ENCODE peak calls at places on chromosomes 5 and 9, in eight cellular contexts. R is GM23338, X is hepatocyte, Y is OCI-LY7, H is IMR-90, U is neuronal stem cell, E is PC-3, C is DND-41. Q is an unnamed sample.

GRCh38 chr9:4375424-4376195 is 75.7 kb upstream of the GLIS3 start:
- DNase-seq in E (peak), H (peak), U (peak), R (peak), C (no peak), X (peak), Y (no peak), Q (no peak)

GRCh38 chr5:128216860-128217531 is 133.4 kb downstream of the SLC12A2 start:
- DNase-seq in E (peak), R (no peak), Y (no peak), X (no peak), U (no peak), C (no peak), H (peak), Q (no peak)

GRCh38 chr5:117690603-117691002 is 1116.0 kb upstream of the SEMA6A start:
- DNase-seq in Y (no peak), H (no peak), C (no peak), R (no peak), E (no peak), U (no peak), X (no peak), Q (no peak)

GRCh38 chr9:72442212-72442607 is 77.2 kb upstream of the ZFAND5 start:
- DNase-seq in R (peak), H (peak), X (peak), U (no peak), Y (no peak), C (no peak), E (peak), Q (no peak)

GRCh38 chr5:61624553-61624952 is 292.5 kb downstream of the ZSWIM6 start:
- DNase-seq in Y (no peak), H (no peak), C (no peak), R (no peak), U (no peak), E (no peak), X (no peak), Q (no peak)

GRCh38 chr9:135468866-135469521 is 10.6 kb upstream of the PPP1R26 start:
- DNase-seq in X (no peak), E (peak), C (no peak), H (peak), R (no peak), Y (no peak), U (no peak), Q (no peak)

GRCh38 chr5:134227259-134227658 is 1.4 kb upstream of the PPP2CA start:
- DNase-seq in C (peak), H (peak), U (no peak), R (peak), E (no peak), X (peak), Y (peak), Q (no peak)

GRCh38 chr5:131430794-131431193 is 166.9 kb downstream of the CDC42SE2 start:
- DNase-seq in E (no peak), X (no peak), R (no peak), H (peak), U (no peak), Y (no peak), C (no peak), Q (no peak)

GRCh38 chr5:56026863-56027300 is 32.1 kb upstream of the IL6ST start:
- DNase-seq in E (peak), R (no peak), Y (no peak), U (no peak), C (no peak), H (peak), X (peak), Q (no peak)

GRCh38 chr9:22469928-22470544 is 23.4 kb downstream of the DMRTA1 start:
- DNase-seq in H (peak), E (peak), Y (peak), R (peak), U (peak), C (peak), X (peak), Q (peak)

GRCh38 chr9:123867034-123867433 is 62.9 kb downstream of the DENND1A start:
- DNase-seq in R (no peak), H (no peak), U (no peak), X (no peak), Y (peak), E (no peak), C (no peak), Q (no peak)

GRCh38 chr5:170644501-170644900 is 139.0 kb upstream of the GABRP start:
- DNase-seq in H (no peak), U (no peak), C (no peak), X (no peak), R (no peak), Y (no peak), E (no peak), Q (no peak)

GRCh38 chr9:85349046-85349445 is 392.7 kb downstream of the AGTPBP1 start:
- DNase-seq in C (no peak), R (no peak), E (no peak), X (no peak), U (no peak), H (no peak), Y (no peak), Q (peak)

GRCh38 chr5:172802585-172803176 is 31.4 kb upstream of the ERGIC1 start:
- DNase-seq in C (no peak), Y (no peak), U (no peak), H (peak), R (no peak), E (peak), X (no peak), Q (no peak)

GRCh38 chr5:61429906-61430305 is 97.8 kb downstream of the ZSWIM6 start:
- DNase-seq in R (no peak), C (no peak), Y (no peak), H (no peak), E (no peak), U (no peak), X (no peak), Q (no peak)

GRCh38 chr5:76801803-76802195 is 17.0 kb upstream of the F2RL1 start:
- DNase-seq in E (no peak), H (no peak), X (no peak), R (no peak), U (no peak), Y (no peak), C (no peak), Q (no peak)

GRCh38 chr5:151619812-151620462 is 28.8 kb upstream of the FAT2 start:
- DNase-seq in Y (no peak), E (peak), C (no peak), H (no peak), R (peak), X (no peak), U (peak), Q (no peak)

GRCh38 chr9:134637696-134638502 is 3.7 kb upstream of the COL5A1 start:
- DNase-seq in E (no peak), C (no peak), R (no peak), X (no peak), H (no peak), U (no peak), Y (no peak), Q (no peak)

GRCh38 chr9:136081826-136082495 is 13.1 kb downstream of the NACC2 start:
- DNase-seq in Y (no peak), C (no peak), U (no peak), H (no peak), X (no peak), R (no peak), E (no peak), Q (no peak)

DNA sequence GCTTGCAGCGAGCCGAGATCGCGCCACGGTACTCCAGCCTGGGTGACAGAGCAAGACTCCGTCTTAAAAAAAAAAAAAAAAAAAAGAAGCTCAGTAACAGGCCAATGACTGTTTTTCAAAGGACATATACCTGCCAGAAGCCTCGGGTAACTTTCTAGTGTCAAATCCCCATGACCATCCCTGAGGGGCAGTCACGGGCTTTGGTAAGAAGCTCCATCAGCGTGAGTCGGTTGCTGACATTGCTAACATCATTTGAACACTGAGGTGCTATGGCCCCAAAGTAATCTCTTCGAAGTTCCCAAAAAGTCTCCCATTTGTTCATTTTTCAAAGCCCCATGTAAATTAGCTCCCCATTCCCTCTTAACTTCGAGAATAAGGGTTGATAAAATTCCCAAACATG is 11.6 kb downstream of the NAIP start:
- DNase-seq in E (no peak), U (no peak), X (no peak), C (no peak), R (peak), Y (peak), H (no peak), Q (no peak)
- H2AFZ ChIP-seq in E (no peak), U (no peak), X (no peak), C (no peak), R (no peak), Y (no peak), H (no peak), Q (no peak)

GRCh38 chr9:130421154-130421801 is 23.5 kb upstream of the ASS1 start:
- DNase-seq in Y (no peak), E (no peak), C (no peak), U (no peak), X (no peak), H (no peak), R (no peak), Q (no peak)
- H3K4me2 ChIP-seq in Y (no peak), E (no peak), C (no peak), U (no peak), X (no peak), H (peak), R (no peak), Q (no peak)

DNA sequence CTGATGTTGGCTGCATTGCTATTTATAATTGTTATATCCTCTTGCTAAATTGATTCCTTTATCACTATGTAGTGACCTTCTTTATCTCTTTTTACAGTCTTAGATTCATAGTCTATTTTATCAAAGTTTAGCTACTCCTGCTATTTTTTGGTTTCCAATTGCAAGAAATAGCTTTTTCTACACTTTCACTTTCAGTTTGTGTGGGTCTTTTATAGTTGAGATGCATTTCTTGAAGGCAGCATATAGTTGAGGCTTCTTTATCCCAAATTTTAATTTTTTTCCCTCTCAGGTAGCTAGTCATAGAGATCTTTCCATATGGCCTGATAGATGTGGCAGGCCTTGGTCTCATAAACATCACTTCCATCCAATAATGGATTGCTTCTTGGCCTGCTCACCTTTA is 228.5 kb downstream of the COMMD10 start:
- DNase-seq in H (no peak), X (no peak), E (no peak), C (no peak), R (no peak), U (no peak), Y (no peak), Q (no peak)
- H2AFZ ChIP-seq in H (no peak), X (no peak), E (no peak), C (peak), R (no peak), U (no peak), Y (no peak), Q (no peak)

GRCh38 chr9:109311731-109312130 is 9.1 kb downstream of the EPB41L4B start:
- DNase-seq in H (no peak), R (no peak), X (no peak), C (no peak), E (no peak), Y (no peak), U (no peak), Q (peak)
- H3K4me2 ChIP-seq in H (peak), R (no peak), X (no peak), C (no peak), E (no peak), Y (peak), U (no peak), Q (peak)

DNA sequence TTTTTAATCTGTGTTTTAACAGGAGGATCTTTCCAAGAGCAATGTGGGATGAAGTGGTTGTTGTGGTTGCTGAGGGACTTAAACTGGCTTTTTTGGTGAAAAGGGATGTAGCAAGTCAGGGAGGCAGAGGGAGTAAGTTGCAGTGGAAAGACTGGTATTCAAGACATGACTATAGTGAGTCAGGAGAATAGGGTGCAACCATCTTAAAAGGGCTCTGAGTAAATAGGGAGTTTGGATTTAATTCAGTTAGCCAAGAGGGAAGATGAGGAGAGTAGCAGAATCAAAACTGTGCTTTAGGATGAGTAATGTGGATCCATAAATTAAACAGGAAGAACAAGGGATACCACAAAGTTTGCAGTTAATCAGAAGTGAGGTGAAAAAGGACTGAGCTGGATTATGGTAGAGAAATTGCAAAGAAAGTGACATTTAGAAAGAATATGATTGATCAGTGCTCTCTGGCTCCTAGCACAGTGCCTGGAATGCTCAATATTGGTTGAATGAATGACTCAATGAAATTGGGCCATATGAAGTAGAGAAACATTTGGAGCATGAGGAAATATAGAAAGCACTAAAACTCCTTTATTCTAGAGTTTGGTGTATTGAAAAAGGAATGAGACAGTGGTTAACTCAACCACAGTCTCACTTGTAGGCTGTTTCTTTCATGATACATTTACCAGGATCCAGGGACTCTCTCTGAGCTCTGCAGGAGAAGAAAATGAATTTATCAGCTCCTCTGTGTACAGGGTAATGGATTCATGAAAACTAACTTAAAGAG is 5.1 kb downstream of the POLR3G start:
- DNase-seq in H (peak), U (no peak), Y (no peak), E (peak), R (no peak), X (no peak), C (no peak), Q (no peak)
- H2AFZ ChIP-seq in H (no peak), U (no peak), Y (no peak), E (no peak), R (no peak), X (no peak), C (no peak), Q (no peak)

GRCh38 chr9:13189362-13189761 is 90.1 kb downstream of the MPDZ start:
- DNase-seq in R (no peak), H (no peak), U (no peak), Y (no peak), X (no peak), C (no peak), E (no peak), Q (no peak)
- H3K4me2 ChIP-seq in R (no peak), H (no peak), U (no peak), Y (no peak), X (no peak), C (no peak), E (no peak), Q (no peak)

DNA sequence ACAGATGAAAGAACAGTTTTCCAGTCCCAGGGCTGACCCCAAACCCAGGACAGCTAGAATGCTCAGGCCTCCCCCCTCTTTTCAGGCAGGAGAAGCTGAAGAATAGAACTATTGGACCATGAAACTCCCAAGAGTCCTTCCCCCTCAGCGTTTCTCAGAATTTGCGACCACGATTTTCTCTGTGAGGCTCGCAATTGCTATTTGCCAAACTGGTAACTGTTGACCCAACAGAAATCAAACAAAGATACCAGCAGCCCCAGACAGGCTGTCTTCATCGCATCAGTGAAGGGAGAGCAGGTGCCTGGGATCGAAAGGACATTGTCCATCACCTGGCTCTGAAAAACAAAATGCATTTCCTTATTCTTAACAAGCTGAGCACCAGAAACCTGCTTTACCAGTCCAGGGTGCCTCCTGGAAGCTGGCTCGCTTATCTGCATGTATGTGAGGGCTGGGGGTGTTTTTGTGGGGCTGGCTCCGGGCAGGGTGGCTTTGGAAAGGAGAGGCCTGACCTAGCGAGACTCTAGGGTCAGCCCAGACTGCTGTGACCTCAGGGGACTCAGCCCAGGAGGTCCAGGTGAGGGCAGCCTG is 24.6 kb downstream of the WWC1 start:
- DNase-seq in Y (no peak), X (peak), H (no peak), E (peak), U (no peak), C (no peak), R (no peak), Q (no peak)
- H2AFZ ChIP-seq in Y (no peak), X (no peak), H (no peak), E (no peak), U (peak), C (no peak), R (no peak), Q (no peak)

GRCh38 chr9:9914174-9914573 is 698.6 kb downstream of the PTPRD start:
- DNase-seq in H (no peak), Y (no peak), X (no peak), R (peak), U (no peak), C (no peak), E (no peak), Q (no peak)

GRCh38 chr9:9913276-9913832 is 699.4 kb downstream of the PTPRD start:
- DNase-seq in H (no peak), E (no peak), R (no peak), C (no peak), Y (no peak), U (no peak), X (peak), Q (no peak)

GRCh38 chr9:9917400-9917799 is 695.4 kb downstream of the PTPRD start:
- DNase-seq in X (no peak), U (no peak), H (no peak), E (no peak), R (no peak), C (no peak), Y (no peak), Q (no peak)

DNA sequence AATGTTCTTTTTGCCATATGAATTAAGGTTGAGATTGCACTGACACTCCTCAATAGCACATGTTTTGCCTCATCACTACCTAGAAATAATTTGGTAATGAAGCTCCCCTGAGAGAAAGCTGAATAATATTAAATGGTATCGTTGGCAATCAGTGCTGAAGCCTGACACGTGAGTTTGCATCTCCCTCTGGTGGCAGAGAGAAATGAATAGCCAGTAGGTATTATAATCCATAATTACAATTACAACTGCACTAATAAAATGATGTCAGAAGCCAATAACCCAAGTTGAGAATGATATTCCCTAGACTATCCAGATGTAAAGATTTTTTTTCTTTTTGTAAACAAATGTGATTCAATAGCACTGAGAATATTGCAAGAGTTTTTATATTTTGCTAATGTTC is 700.3 kb downstream of the PTPRD start:
- DNase-seq in X (no peak), R (peak), Y (peak), E (no peak), C (no peak), H (no peak), U (no peak), Q (peak)
- H3K4me2 ChIP-seq in X (no peak), R (no peak), Y (no peak), E (no peak), C (no peak), H (no peak), U (no peak), Q (no peak)

DNA sequence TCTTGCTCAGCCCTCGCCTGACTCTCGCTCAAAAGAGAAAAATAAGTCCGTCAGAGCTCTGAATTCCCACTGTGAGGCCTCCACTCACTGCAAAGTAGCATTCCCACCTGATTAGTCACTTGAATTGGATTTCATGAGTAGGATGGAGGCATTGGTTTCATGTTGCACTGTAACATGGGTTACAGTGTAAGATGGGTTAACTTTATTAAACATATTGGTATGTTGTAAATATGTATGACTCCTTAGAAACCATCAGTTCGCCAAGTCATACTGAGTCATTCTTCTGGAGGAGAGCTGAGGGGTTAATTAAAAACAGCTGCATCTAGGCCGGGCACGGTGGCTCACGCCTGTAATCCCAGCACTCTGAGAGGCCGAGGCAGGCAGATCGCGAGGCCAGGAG is 93.8 kb upstream of the BNC2 start:
- DNase-seq in R (no peak), E (peak), H (peak), C (no peak), U (no peak), Y (no peak), X (no peak), Q (no peak)
- H2AFZ ChIP-seq in R (peak), E (peak), H (peak), C (no peak), U (no peak), Y (no peak), X (no peak), Q (no peak)

DNA sequence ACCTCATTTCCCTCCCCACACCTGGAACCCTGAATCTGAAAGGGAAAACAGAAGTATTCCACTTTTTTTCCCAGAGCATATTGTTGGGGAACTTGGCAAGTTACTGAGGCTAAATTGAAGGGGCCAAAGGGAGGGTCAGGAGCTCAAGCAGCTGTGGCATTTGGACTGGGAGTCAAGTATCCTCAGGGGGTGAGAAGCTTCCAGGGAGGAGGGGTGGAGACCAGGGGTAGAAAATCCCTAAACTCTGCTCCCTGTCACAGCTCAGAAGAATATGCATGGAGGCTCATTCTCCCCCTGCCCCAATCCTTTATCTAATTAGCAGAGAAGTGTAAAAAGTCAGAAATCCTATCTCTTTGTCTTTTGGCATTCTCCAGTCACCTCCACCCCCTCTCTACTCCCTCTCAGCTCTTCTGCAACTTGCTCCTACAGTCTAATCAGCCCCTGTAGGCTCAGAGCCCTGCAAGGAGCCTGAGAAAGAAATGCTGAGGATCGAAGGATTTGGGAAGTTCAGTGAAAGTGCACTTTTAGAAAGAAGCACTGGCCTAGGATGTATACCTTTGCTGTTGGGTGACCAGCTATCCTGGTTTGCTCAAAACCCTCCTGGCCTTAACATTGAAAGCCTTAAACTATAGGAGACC is 5.7 kb upstream of the WNT8A start:
- DNase-seq in H (no peak), U (no peak), C (no peak), R (no peak), E (no peak), X (no peak), Y (no peak), Q (no peak)
- H3K4me2 ChIP-seq in H (no peak), U (peak), C (no peak), R (peak), E (no peak), X (no peak), Y (no peak), Q (no peak)

Q was measured in Karpas-422.